ENCODE peak calls at places on chromosomes 13 and 19, in four cellular contexts. G, T, L and P are unnamed samples.

GRCh38 chr19:14674764-14675163 is at the start of gene ADGRE3:
- DNase-seq in G (no peak), T (no peak), L (peak; percentile 28), P (peak; percentile 5)

GRCh38 chr19:45547965-45548609 is 36.5 kb downstream of the OPA3 start:
- DNase-seq in T (no peak), G (no peak), L (peak; percentile 60), P (peak; percentile 58)

GRCh38 chr19:51114087-51114714 is 6.0 kb upstream of the CTU1 start:
- DNase-seq in G (no peak), L (no peak), T (no peak), P (no peak)

GRCh38 chr13:50224534-50224933 is 209.3 kb downstream of the KCNRG start:
- DNase-seq in G (no peak), L (no peak), T (no peak), P (peak; percentile 90)

GRCh38 chr13:109154546-109154945 is 525.1 kb downstream of the MYO16 start:
- DNase-seq in L (no peak), G (no peak), T (no peak), P (peak; percentile 28)

GRCh38 chr19:51788936-51789795 is 5.8 kb upstream of the FPR3 start:
- DNase-seq in G (no peak), L (no peak), T (no peak), P (peak; percentile 40)

GRCh38 chr13:46797468-46798237 is 692 bp upstream of the ESD start:
- DNase-seq in G (no peak), T (peak; percentile 16), L (no peak), P (peak; percentile 66)

GRCh38 chr19:56966225-56966696 is 125.7 kb upstream of the PEG3 start:
- DNase-seq in T (peak; percentile 79), G (no peak), L (no peak), P (no peak)

GRCh38 chr13:110176431-110176830 is 130.5 kb downstream of the COL4A1 start:
- DNase-seq in G (no peak), L (no peak), T (no peak), P (no peak)

GRCh38 chr13:105817011-105817410 is 718.5 kb downstream of the EFNB2 start:
- DNase-seq in G (no peak), L (no peak), T (no peak), P (no peak)

GRCh38 chr13:29923554-29924481 is 73.4 kb upstream of the UBL3 start:
- DNase-seq in L (peak; percentile 99), G (peak; percentile 89), T (peak; percentile 82), P (peak; percentile 99)

GRCh38 chr19:48760514-48761221 is 5.3 kb downstream of the FGF21 start:
- DNase-seq in T (no peak), L (no peak), G (peak; percentile 40), P (no peak)

GRCh38 chr19:41990615-41991014 is 3.4 kb downstream of the ATP1A3 start:
- DNase-seq in T (no peak), G (no peak), L (no peak), P (no peak)

GRCh38 chr19:5292453-5292842 is 48.2 kb downstream of the PTPRS start:
- DNase-seq in L (no peak), G (no peak), T (no peak), P (no peak)

GRCh38 chr13:97057196-97057595 is 62.9 kb upstream of the OXGR1 start:
- DNase-seq in T (no peak), G (no peak), L (no peak), P (peak; percentile 35)

GRCh38 chr13:111314852-111315251 is 5.6 kb upstream of the TEX29 start:
- DNase-seq in L (no peak), T (no peak), G (no peak), P (no peak)

GRCh38 chr19:33513424-33513823 is 8.2 kb downstream of the PEPD start:
- DNase-seq in L (no peak), G (no peak), T (no peak), P (no peak)

GRCh38 chr19:2888739-2889224 is 11.9 kb upstream of the ZNF57 start:
- DNase-seq in L (peak; percentile 4), T (peak; percentile 28), G (no peak), P (no peak)

GRCh38 chr19:40650749-40651305 is 39.6 kb downstream of the NUMBL start:
- DNase-seq in G (no peak), T (no peak), L (peak; percentile 98), P (peak; percentile 95)

GRCh38 chr19:17654993-17655392 is 33.2 kb downstream of the UNC13A start:
- DNase-seq in L (no peak), G (peak; percentile 17), T (no peak), P (no peak)

GRCh38 chr19:40273469-40274360 is 11.4 kb downstream of the AKT2 start:
- DNase-seq in T (no peak), L (no peak), G (no peak), P (no peak)

GRCh38 chr19:32336259-32337111 is 8.9 kb upstream of the ZNF507 start:
- DNase-seq in T (peak; percentile 49), L (peak; percentile 76), G (no peak), P (peak; percentile 64)
- TF ChIP-seq CTCF in T (no peak), L (peak; percentile 27), G (no peak), P (peak; percentile 22)

GRCh38 chr19:43759515-43759914 is 4.8 kb upstream of the SMG9 start:
- DNase-seq in T (no peak), G (no peak), L (peak; percentile 57), P (peak; percentile 88)
- TF ChIP-seq CTCF in T (no peak), G (peak; percentile 14), L (peak; percentile 70), P (peak; percentile 68)

GRCh38 chr13:100673831-100674362 is 698 bp downstream of the TMTC4 start:
- DNase-seq in L (peak; percentile 89), G (peak; percentile 4), T (peak; percentile 67), P (peak; percentile 89)

GRCh38 chr13:100674363-100674847 is at the start of gene TMTC4:
- DNase-seq in G (peak; percentile 2), L (no peak), T (no peak), P (no peak)

GRCh38 chr13:100673376-100673830 is 1.2 kb downstream of the TMTC4 start:
- DNase-seq in L (no peak), G (no peak), T (no peak), P (no peak)

GRCh38 chr13:100675660-100676129 is 1.1 kb upstream of the TMTC4 start:
- DNase-seq in L (peak; percentile 16), T (no peak), G (no peak), P (no peak)

DNA sequence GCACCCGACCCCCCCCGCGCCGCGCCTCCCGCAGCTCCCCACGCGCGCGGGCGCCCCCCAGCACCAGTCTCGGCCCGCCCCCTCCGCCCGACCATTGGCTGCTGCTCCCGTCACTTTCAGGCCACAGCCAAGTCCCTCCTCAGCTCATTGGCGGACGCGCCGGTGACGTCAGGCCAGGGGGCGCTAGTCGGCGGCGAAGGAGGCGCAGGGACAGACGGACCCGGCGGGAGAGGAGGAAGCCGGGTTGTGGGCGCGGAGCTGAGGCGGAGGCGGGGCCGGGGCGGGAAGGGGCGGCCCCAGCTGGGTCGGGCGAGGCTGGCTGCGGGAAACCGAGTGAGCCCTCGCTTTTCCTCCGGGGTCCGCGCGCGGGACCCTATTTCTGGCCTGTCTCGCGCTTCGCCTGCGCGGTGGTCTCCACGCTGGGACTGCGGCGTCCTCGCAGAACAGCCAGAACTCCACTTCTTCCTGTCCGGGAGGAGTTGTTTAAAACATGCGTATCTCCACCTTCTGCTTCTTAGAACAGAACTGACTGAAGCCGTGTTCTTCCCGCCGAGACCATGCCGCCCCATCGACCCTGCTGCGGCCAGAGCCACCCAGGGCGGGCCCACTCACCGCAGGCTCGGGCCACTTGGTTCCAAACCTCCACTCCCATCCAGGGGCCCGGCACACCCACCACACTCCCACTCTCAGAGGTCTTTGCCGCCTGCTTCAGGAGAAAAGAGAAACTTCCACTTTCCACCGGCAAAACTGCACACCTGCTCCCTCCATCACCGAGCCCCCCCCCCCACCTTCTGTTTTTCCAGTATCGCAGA is 459 bp upstream of the TMTC4 start:
- DNase-seq in T (peak; percentile 100), G (peak; percentile 90), L (peak; percentile 97), P (peak; percentile 95)
- TF ChIP-seq CTCF in T (peak; percentile 37), G (no peak), L (peak; percentile 39), P (no peak)

GRCh38 chr13:71316964-71317363 is 550.0 kb downstream of the DACH1 start:
- DNase-seq in G (no peak), T (no peak), L (no peak), P (no peak)

GRCh38 chr13:71320452-71320851 is 546.6 kb downstream of the DACH1 start:
- DNase-seq in T (no peak), G (peak; percentile 3), L (no peak), P (peak; percentile 4)
- TF ChIP-seq CTCF in T (no peak), G (no peak), L (no peak), P (peak; percentile 14)

GRCh38 chr19:18912933-18913332 is 6.3 kb downstream of the COPE start:
- DNase-seq in L (no peak), G (no peak), T (no peak), P (no peak)

GRCh38 chr19:18913466-18913865 is 5.7 kb downstream of the COPE start:
- DNase-seq in L (no peak), T (no peak), G (no peak), P (no peak)

GRCh38 chr19:18919895-18920204 is 335 bp downstream of the DDX49 start:
- DNase-seq in G (no peak), T (no peak), L (peak; percentile 30), P (peak; percentile 15)

GRCh38 chr19:18919086-18919894 is at the start of the genes COPE and DDX49:
- DNase-seq in L (peak; percentile 100), G (peak; percentile 90), T (peak; percentile 96), P (peak; percentile 100)

GRCh38 chr19:18915639-18916038 is 3.5 kb downstream of the COPE start:
- DNase-seq in G (peak; percentile 46), L (peak; percentile 38), T (no peak), P (peak; percentile 54)
- TF ChIP-seq CTCF in G (no peak), L (peak; percentile 25), T (no peak), P (peak; percentile 35)

DNA sequence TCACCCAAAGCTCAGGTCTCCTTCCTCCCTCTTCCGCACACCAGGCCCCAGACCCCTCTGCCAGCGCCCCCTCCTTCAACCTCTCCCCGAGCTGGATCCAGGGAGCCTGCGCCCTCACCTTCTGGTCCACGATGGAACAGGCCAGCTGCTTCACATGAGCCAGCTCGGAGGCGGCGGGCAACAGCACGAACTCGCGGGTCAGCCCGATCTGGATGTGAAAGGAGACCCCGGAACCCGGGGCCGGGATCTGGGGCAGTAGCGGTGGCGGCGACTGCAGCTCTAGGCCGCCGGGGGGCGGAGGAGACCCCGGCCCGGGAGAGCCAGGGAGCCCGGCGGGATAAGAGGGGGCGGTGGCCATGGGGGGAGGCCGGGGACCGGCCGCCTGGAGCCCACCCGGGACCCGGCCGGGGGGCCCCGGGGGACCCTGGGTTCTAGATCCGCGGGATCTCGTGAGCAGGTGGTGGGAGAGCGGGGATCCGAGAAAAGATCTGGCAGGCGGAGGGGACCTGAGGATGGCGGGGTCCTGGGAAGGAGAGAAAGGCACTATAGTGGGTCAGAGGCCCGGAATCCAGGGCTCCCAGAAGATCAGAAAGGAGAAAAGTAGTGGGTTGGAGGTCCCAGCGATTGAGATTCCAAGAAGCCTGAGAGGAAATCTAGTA is 772 bp downstream of the PRKD2 start:
- DNase-seq in G (peak; percentile 41), L (no peak), T (no peak), P (no peak)
- TF ChIP-seq CTCF in G (no peak), L (no peak), T (no peak), P (no peak)

GRCh38 chr19:55528030-55528801 is 8.7 kb downstream of the SBK2 start:
- DNase-seq in T (no peak), L (no peak), G (no peak), P (no peak)
- TF ChIP-seq CTCF in T (no peak), L (no peak), G (no peak), P (no peak)